ENCODE peak calls at places on chromosomes 3 and 15, in eight cellular contexts. One of them, this sample, is unnamed. For H3K36me3, the result is how much of the 10 kb centered on the place peaks cover.

GRCh38 chr15:42057744-42058646 is 36.4 kb downstream of the PLA2G4D start:
- DNase-seq in astrocyte: no peak
- DNase-seq in body of pancreas: no peak
- DNase-seq in BJ: no peak
- DNase-seq in WERI-Rb-1: no peak
- DNase-seq in esophagus squamous epithelium: no peak
- DNase-seq in lung: peak
- DNase-seq in neuronal stem cell: no peak
- DNase-seq in this sample: peak

GRCh38 chr15:32840481-32841245 is 122.9 kb downstream of the GREM1 start:
- DNase-seq in esophagus squamous epithelium: no peak
- DNase-seq in body of pancreas: no peak
- DNase-seq in BJ: no peak
- DNase-seq in neuronal stem cell: no peak
- DNase-seq in WERI-Rb-1: no peak
- DNase-seq in astrocyte: peak
- DNase-seq in lung: no peak
- DNase-seq in this sample: no peak

GRCh38 chr3:113000691-113001090 is 9.9 kb downstream of the GTPBP8 start:
- DNase-seq in body of pancreas: no peak
- DNase-seq in BJ: no peak
- DNase-seq in WERI-Rb-1: no peak
- DNase-seq in lung: no peak
- DNase-seq in neuronal stem cell: no peak
- DNase-seq in esophagus squamous epithelium: no peak
- DNase-seq in astrocyte: no peak
- DNase-seq in this sample: no peak

GRCh38 chr3:120475722-120476385 is 25.1 kb upstream of the FSTL1 start:
- DNase-seq in esophagus squamous epithelium: no peak
- DNase-seq in astrocyte: peak
- DNase-seq in WERI-Rb-1: peak
- DNase-seq in BJ: no peak
- DNase-seq in body of pancreas: no peak
- DNase-seq in neuronal stem cell: no peak
- DNase-seq in lung: no peak
- DNase-seq in this sample: no peak

GRCh38 chr3:102332205-102332604 is 102.6 kb upstream of the ZPLD1 start:
- DNase-seq in lung: no peak
- DNase-seq in body of pancreas: no peak
- DNase-seq in astrocyte: no peak
- DNase-seq in esophagus squamous epithelium: no peak
- DNase-seq in WERI-Rb-1: no peak
- DNase-seq in BJ: no peak
- DNase-seq in neuronal stem cell: no peak
- DNase-seq in this sample: no peak

GRCh38 chr3:6861989-6862879 is 1.3 kb downstream of the GRM7 start:
- DNase-seq in WERI-Rb-1: no peak
- DNase-seq in neuronal stem cell: no peak
- DNase-seq in esophagus squamous epithelium: no peak
- DNase-seq in lung: no peak
- DNase-seq in body of pancreas: no peak
- DNase-seq in astrocyte: no peak
- DNase-seq in BJ: no peak
- DNase-seq in this sample: no peak

GRCh38 chr15:82936966-82937647 is 15.4 kb downstream of the HOMER2 start:
- DNase-seq in BJ: no peak
- DNase-seq in WERI-Rb-1: no peak
- DNase-seq in lung: no peak
- DNase-seq in neuronal stem cell: no peak
- DNase-seq in body of pancreas: peak
- DNase-seq in astrocyte: peak
- DNase-seq in esophagus squamous epithelium: no peak
- DNase-seq in this sample: no peak

GRCh38 chr15:60795471-60795870 is 316.5 kb upstream of the ICE2 start:
- DNase-seq in neuronal stem cell: no peak
- DNase-seq in BJ: no peak
- DNase-seq in lung: no peak
- DNase-seq in esophagus squamous epithelium: no peak
- DNase-seq in astrocyte: no peak
- DNase-seq in WERI-Rb-1: no peak
- DNase-seq in body of pancreas: no peak
- DNase-seq in this sample: no peak

GRCh38 chr15:87227846-87228245 is 1028.7 kb downstream of the NTRK3 start:
- DNase-seq in neuronal stem cell: no peak
- DNase-seq in body of pancreas: no peak
- DNase-seq in esophagus squamous epithelium: no peak
- DNase-seq in astrocyte: peak
- DNase-seq in BJ: no peak
- DNase-seq in WERI-Rb-1: no peak
- DNase-seq in lung: no peak
- DNase-seq in this sample: no peak

GRCh38 chr15:98948456-98948855 is 59.1 kb downstream of the PGPEP1L start:
- DNase-seq in WERI-Rb-1: peak
- DNase-seq in lung: no peak
- DNase-seq in neuronal stem cell: no peak
- DNase-seq in astrocyte: no peak
- DNase-seq in BJ: no peak
- DNase-seq in esophagus squamous epithelium: no peak
- DNase-seq in body of pancreas: no peak
- DNase-seq in this sample: no peak

GRCh38 chr15:98948941-98949340 is 58.7 kb downstream of the PGPEP1L start:
- DNase-seq in esophagus squamous epithelium: no peak
- DNase-seq in BJ: no peak
- DNase-seq in WERI-Rb-1: no peak
- DNase-seq in neuronal stem cell: no peak
- DNase-seq in lung: no peak
- DNase-seq in astrocyte: no peak
- DNase-seq in body of pancreas: no peak
- DNase-seq in this sample: no peak

GRCh38 chr15:98949624-98950023 is 58.0 kb downstream of the PGPEP1L start:
- DNase-seq in esophagus squamous epithelium: no peak
- DNase-seq in lung: no peak
- DNase-seq in BJ: no peak
- DNase-seq in body of pancreas: no peak
- DNase-seq in neuronal stem cell: no peak
- DNase-seq in astrocyte: no peak
- DNase-seq in WERI-Rb-1: no peak
- DNase-seq in this sample: no peak

GRCh38 chr15:98943609-98944111 is 63.9 kb downstream of the PGPEP1L start:
- DNase-seq in lung: no peak
- DNase-seq in BJ: no peak
- DNase-seq in neuronal stem cell: no peak
- DNase-seq in astrocyte: peak
- DNase-seq in WERI-Rb-1: no peak
- DNase-seq in esophagus squamous epithelium: no peak
- DNase-seq in body of pancreas: peak
- DNase-seq in this sample: no peak

DNA sequence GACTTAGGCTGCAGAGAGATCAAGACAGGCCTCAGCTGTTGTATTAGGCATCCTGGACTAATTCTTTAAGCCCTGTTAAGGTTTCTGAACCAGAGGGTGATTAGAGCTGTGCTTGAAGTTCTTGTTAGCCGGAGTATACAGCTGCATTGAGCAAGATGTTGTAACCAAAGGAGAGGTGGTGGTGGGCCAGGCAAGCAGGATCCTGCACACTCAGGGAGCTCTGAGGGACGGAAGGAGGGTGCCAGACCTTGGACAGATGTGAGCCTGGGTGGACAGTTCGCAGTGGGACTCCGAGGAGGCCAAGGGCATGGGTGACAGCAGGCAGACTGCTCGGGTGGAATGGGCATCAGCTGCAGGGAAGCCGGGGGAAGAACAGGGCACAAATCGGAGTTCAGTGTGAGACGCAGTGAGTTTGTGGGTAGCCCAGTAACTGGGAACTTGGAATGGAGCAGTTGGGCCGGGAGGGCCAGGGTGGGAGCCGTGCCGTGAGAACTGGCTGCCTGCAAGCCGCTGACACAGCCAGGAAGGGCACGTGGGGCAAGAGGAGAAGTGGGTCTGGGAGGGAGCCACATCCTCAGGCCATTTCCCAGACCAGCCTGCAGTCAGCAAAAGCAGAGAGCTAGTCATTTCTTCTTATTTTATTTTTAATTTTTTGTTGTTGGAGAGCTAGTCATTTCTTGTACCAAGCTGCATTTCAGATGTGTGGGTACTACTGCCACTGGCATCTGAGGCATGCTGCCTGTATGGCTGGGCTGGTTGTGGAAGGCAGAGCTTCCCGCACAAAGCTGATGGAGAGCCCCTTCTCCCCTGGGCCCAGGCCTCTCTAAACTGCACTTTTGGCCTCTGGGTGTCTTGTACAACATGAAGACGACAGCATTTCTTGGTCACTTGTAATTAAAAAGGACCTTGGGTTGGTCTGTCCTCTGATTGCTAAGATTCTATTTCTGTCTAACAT is 61.0 kb downstream of the PGPEP1L start:
- DNase-seq in astrocyte: no peak
- DNase-seq in esophagus squamous epithelium: no peak
- DNase-seq in WERI-Rb-1: peak
- DNase-seq in BJ: no peak
- DNase-seq in neuronal stem cell: no peak
- DNase-seq in lung: no peak
- DNase-seq in body of pancreas: peak
- DNase-seq in this sample: no peak
- H3K36me3 ChIP-seq in astrocyte: half or more
- H3K36me3 ChIP-seq in esophagus squamous epithelium: under half
- H3K36me3 ChIP-seq in WERI-Rb-1: under half
- H3K36me3 ChIP-seq in BJ: under half
- H3K36me3 ChIP-seq in neuronal stem cell: under half
- H3K36me3 ChIP-seq in lung: under half
- H3K36me3 ChIP-seq in body of pancreas: under half
- H3K36me3 ChIP-seq in this sample: under half

DNA sequence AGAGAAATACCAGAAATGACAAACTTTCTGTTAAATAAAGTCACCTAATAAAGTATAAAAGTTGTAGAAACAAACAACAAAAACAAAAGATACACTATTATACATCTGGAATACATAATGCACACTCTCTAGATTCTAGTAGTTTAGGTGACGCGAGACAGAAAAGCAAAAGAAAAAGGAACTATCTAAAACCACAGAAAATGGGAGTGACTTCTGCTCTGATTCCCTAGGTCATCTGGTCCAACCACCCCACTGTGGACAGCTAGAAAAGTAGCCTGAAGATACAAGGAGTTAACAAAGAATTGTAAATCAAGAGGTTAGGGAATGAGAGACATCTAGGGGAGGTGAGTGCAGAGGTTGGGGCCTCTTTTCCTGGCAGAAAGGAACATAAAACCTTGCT is 39.1 kb downstream of the DHX36 start:
- DNase-seq in neuronal stem cell: no peak
- DNase-seq in esophagus squamous epithelium: no peak
- DNase-seq in body of pancreas: no peak
- DNase-seq in BJ: no peak
- DNase-seq in lung: no peak
- DNase-seq in astrocyte: no peak
- DNase-seq in WERI-Rb-1: no peak
- DNase-seq in this sample: no peak
- H3K36me3 ChIP-seq in neuronal stem cell: under half
- H3K36me3 ChIP-seq in esophagus squamous epithelium: under half
- H3K36me3 ChIP-seq in body of pancreas: under half
- H3K36me3 ChIP-seq in BJ: under half
- H3K36me3 ChIP-seq in lung: under half
- H3K36me3 ChIP-seq in astrocyte: under half
- H3K36me3 ChIP-seq in WERI-Rb-1: half or more
- H3K36me3 ChIP-seq in this sample: under half

GRCh38 chr3:130974201-130974600 is 52.4 kb downstream of the ASTE1 start:
- DNase-seq in lung: no peak
- DNase-seq in BJ: no peak
- DNase-seq in neuronal stem cell: no peak
- DNase-seq in body of pancreas: no peak
- DNase-seq in esophagus squamous epithelium: no peak
- DNase-seq in WERI-Rb-1: no peak
- DNase-seq in astrocyte: no peak
- DNase-seq in this sample: no peak
- H3K36me3 ChIP-seq in lung: under half
- H3K36me3 ChIP-seq in BJ: under half
- H3K36me3 ChIP-seq in neuronal stem cell: under half
- H3K36me3 ChIP-seq in body of pancreas: under half
- H3K36me3 ChIP-seq in esophagus squamous epithelium: under half
- H3K36me3 ChIP-seq in WERI-Rb-1: under half
- H3K36me3 ChIP-seq in astrocyte: under half
- H3K36me3 ChIP-seq in this sample: under half

DNA sequence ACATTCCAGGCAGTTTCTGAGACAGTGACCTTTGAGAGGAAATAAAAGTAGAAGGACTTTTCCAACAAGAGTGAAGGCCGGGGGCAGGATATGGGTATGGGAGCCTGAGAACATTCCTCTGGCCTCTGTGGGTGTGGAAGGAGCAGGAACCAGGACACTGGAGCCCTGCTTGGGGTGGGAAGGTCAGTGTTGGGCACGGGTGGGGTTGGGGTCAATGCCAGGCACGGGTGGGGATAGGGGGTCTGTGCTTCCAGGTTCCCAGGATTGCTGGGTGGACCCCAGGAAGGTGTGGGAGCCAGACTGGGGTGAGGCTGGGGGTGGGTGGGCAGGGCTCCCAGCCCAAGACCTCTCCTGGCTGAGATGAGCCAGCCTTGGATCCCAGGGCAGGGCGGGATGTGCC is 163.5 kb downstream of the NSMCE3 start:
- DNase-seq in BJ: no peak
- DNase-seq in WERI-Rb-1: no peak
- DNase-seq in lung: no peak
- DNase-seq in astrocyte: no peak
- DNase-seq in neuronal stem cell: no peak
- DNase-seq in esophagus squamous epithelium: no peak
- DNase-seq in body of pancreas: peak
- DNase-seq in this sample: no peak
- H3K36me3 ChIP-seq in BJ: under half
- H3K36me3 ChIP-seq in WERI-Rb-1: under half
- H3K36me3 ChIP-seq in lung: under half
- H3K36me3 ChIP-seq in astrocyte: under half
- H3K36me3 ChIP-seq in neuronal stem cell: under half
- H3K36me3 ChIP-seq in esophagus squamous epithelium: under half
- H3K36me3 ChIP-seq in body of pancreas: under half
- H3K36me3 ChIP-seq in this sample: under half

GRCh38 chr3:150564243-150564642 is 17.7 kb downstream of the EIF2A start:
- DNase-seq in BJ: no peak
- DNase-seq in neuronal stem cell: no peak
- DNase-seq in body of pancreas: no peak
- DNase-seq in astrocyte: no peak
- DNase-seq in lung: no peak
- DNase-seq in esophagus squamous epithelium: no peak
- DNase-seq in WERI-Rb-1: no peak
- DNase-seq in this sample: no peak
- H3K36me3 ChIP-seq in BJ: under half
- H3K36me3 ChIP-seq in neuronal stem cell: under half
- H3K36me3 ChIP-seq in body of pancreas: under half
- H3K36me3 ChIP-seq in astrocyte: under half
- H3K36me3 ChIP-seq in lung: under half
- H3K36me3 ChIP-seq in esophagus squamous epithelium: under half
- H3K36me3 ChIP-seq in WERI-Rb-1: under half
- H3K36me3 ChIP-seq in this sample: under half